ENCODE peak calls at places on chromosomes 11 and 22, in four cellular contexts. One of them, this sample, is unnamed.

GRCh38 chr11:94049351-94049750 is 28.2 kb downstream of the HEPHL1 start:
- DNase-seq in Caco-2: no peak
- DNase-seq in AG20443: no peak
- DNase-seq in breast epithelium: no peak
- DNase-seq in this sample: no peak

GRCh38 chr22:48483764-48484528 is 1343.7 kb downstream of the BRD1 start:
- DNase-seq in breast epithelium: peak; percentile 15
- DNase-seq in Caco-2: peak; percentile 23
- DNase-seq in AG20443: no peak
- DNase-seq in this sample: peak; percentile 71

GRCh38 chr11:69928124-69928523 is 108.9 kb upstream of the FGF3 start:
- DNase-seq in breast epithelium: no peak
- DNase-seq in AG20443: no peak
- DNase-seq in Caco-2: peak; percentile 34
- DNase-seq in this sample: no peak

GRCh38 chr11:70603756-70604211 is 205.5 kb downstream of the CTTN start:
- DNase-seq in Caco-2: no peak
- DNase-seq in breast epithelium: no peak
- DNase-seq in AG20443: no peak
- DNase-seq in this sample: no peak

GRCh38 chr11:63914896-63915681 is 1.9 kb downstream of the RCOR2 start:
- DNase-seq in AG20443: no peak
- DNase-seq in breast epithelium: no peak
- DNase-seq in Caco-2: no peak
- DNase-seq in this sample: no peak

GRCh38 chr11:62108017-62108750 is 15.6 kb upstream of the INCENP start:
- DNase-seq in Caco-2: no peak
- DNase-seq in AG20443: peak; percentile 51
- DNase-seq in breast epithelium: no peak
- DNase-seq in this sample: no peak

GRCh38 chr11:21411114-21411513 is 741.7 kb downstream of the NELL1 start:
- DNase-seq in Caco-2: no peak
- DNase-seq in AG20443: no peak
- DNase-seq in breast epithelium: no peak
- DNase-seq in this sample: no peak

GRCh38 chr22:26226538-26227297 is 57.5 kb downstream of the SEZ6L start:
- DNase-seq in Caco-2: no peak
- DNase-seq in breast epithelium: no peak
- DNase-seq in AG20443: no peak
- DNase-seq in this sample: no peak

GRCh38 chr11:123173040-123173855 is 21.8 kb downstream of the CLMP start:
- DNase-seq in Caco-2: no peak
- DNase-seq in breast epithelium: no peak
- DNase-seq in AG20443: peak; percentile 84
- DNase-seq in this sample: no peak

GRCh38 chr22:23566716-23567475 is 13.2 kb downstream of the IGLL1 start:
- DNase-seq in Caco-2: no peak
- DNase-seq in AG20443: no peak
- DNase-seq in breast epithelium: no peak
- DNase-seq in this sample: peak; percentile 67

GRCh38 chr11:66689661-66690590 is 12.2 kb upstream of the RBM4B start:
- DNase-seq in Caco-2: no peak
- DNase-seq in breast epithelium: no peak
- DNase-seq in AG20443: no peak
- DNase-seq in this sample: peak; percentile 45

GRCh38 chr22:21449531-21450319 is 17.5 kb upstream of the TMEM191C start:
- DNase-seq in Caco-2: no peak
- DNase-seq in breast epithelium: peak; percentile 39
- DNase-seq in AG20443: no peak
- DNase-seq in this sample: peak; percentile 60

GRCh38 chr11:86182976-86183584 is 61.5 kb upstream of the EED start:
- DNase-seq in AG20443: no peak
- DNase-seq in breast epithelium: no peak
- DNase-seq in Caco-2: no peak
- DNase-seq in this sample: no peak

GRCh38 chr11:34624069-34624468 is 3.2 kb downstream of the EHF start:
- DNase-seq in breast epithelium: no peak
- DNase-seq in AG20443: no peak
- DNase-seq in Caco-2: no peak
- DNase-seq in this sample: peak; percentile 81

GRCh38 chr11:61429346-61429690 is 457 bp downstream of the CPSF7 start:
- DNase-seq in AG20443: peak; percentile 89
- DNase-seq in Caco-2: peak; percentile 82
- DNase-seq in breast epithelium: no peak
- DNase-seq in this sample: no peak

GRCh38 chr11:16902979-16903378 is 111.2 kb downstream of the PLEKHA7 start:
- DNase-seq in AG20443: no peak
- DNase-seq in breast epithelium: no peak
- DNase-seq in Caco-2: no peak
- DNase-seq in this sample: no peak

GRCh38 chr11:35420371-35420770 is 1.0 kb upstream of the SLC1A2 start:
- DNase-seq in breast epithelium: no peak
- DNase-seq in AG20443: no peak
- DNase-seq in Caco-2: no peak
- DNase-seq in this sample: no peak

GRCh38 chr11:113593698-113594308 is 112.3 kb downstream of the TMPRSS5 start:
- DNase-seq in breast epithelium: no peak
- DNase-seq in AG20443: peak; percentile 72
- DNase-seq in Caco-2: no peak
- DNase-seq in this sample: no peak

GRCh38 chr11:334264-335033 is 13.8 kb upstream of the IFITM3 start:
- DNase-seq in AG20443: no peak
- DNase-seq in breast epithelium: peak; percentile 24
- DNase-seq in Caco-2: peak; percentile 75
- DNase-seq in this sample: no peak

GRCh38 chr11:66315498-66315885 is 1.4 kb downstream of the CD248 start:
- DNase-seq in Caco-2: no peak
- DNase-seq in breast epithelium: no peak
- DNase-seq in AG20443: no peak
- DNase-seq in this sample: no peak

GRCh38 chr11:61293869-61294716 is 1.0 kb downstream of the VWCE start:
- DNase-seq in AG20443: peak; percentile 69
- DNase-seq in breast epithelium: no peak
- DNase-seq in Caco-2: peak; percentile 59
- DNase-seq in this sample: peak; percentile 77

GRCh38 chr11:65803797-65804492 is 17.1 kb downstream of the OVOL1 start:
- DNase-seq in Caco-2: no peak
- DNase-seq in breast epithelium: no peak
- DNase-seq in AG20443: no peak
- DNase-seq in this sample: no peak

GRCh38 chr11:11265994-11266606 is 87.0 kb downstream of the CSNK2A3 start:
- DNase-seq in breast epithelium: no peak
- DNase-seq in Caco-2: peak; percentile 58
- DNase-seq in AG20443: peak; percentile 79
- DNase-seq in this sample: no peak

GRCh38 chr11:67345949-67346819 is 7.2 kb downstream of the POLD4 start:
- DNase-seq in AG20443: peak; percentile 58
- DNase-seq in Caco-2: peak; percentile 82
- DNase-seq in breast epithelium: no peak
- DNase-seq in this sample: no peak

GRCh38 chr11:17208257-17208999 is 642 bp upstream of the PIK3C2A start:
- DNase-seq in AG20443: peak; percentile 44
- DNase-seq in breast epithelium: peak; percentile 55
- DNase-seq in Caco-2: peak; percentile 95
- DNase-seq in this sample: no peak

GRCh38 chr11:103673773-103674172 is 362.7 kb upstream of the DDI1 start:
- DNase-seq in Caco-2: no peak
- DNase-seq in AG20443: peak; percentile 39
- DNase-seq in breast epithelium: no peak
- DNase-seq in this sample: no peak

GRCh38 chr11:10122337-10123197 is 171.5 kb downstream of the SBF2 start:
- DNase-seq in AG20443: peak; percentile 16
- DNase-seq in Caco-2: no peak
- DNase-seq in breast epithelium: no peak
- DNase-seq in this sample: no peak

GRCh38 chr11:8722156-8722555 is 39.6 kb downstream of the RPL27A start:
- DNase-seq in breast epithelium: no peak
- DNase-seq in Caco-2: peak; percentile 87
- DNase-seq in AG20443: no peak
- DNase-seq in this sample: no peak

GRCh38 chr22:29268511-29269229 is 602 bp downstream of the EWSR1 start:
- DNase-seq in breast epithelium: no peak
- DNase-seq in AG20443: peak; percentile 84
- DNase-seq in Caco-2: peak; percentile 64
- DNase-seq in this sample: no peak

GRCh38 chr11:11157201-11157600 is 195.8 kb downstream of the CSNK2A3 start:
- DNase-seq in breast epithelium: no peak
- DNase-seq in AG20443: peak; percentile 70
- DNase-seq in Caco-2: peak; percentile 53
- DNase-seq in this sample: no peak

GRCh38 chr22:42344391-42344861 is 74.0 kb upstream of the TCF20 start:
- DNase-seq in AG20443: peak; percentile 81
- DNase-seq in Caco-2: no peak
- DNase-seq in breast epithelium: no peak
- DNase-seq in this sample: no peak

GRCh38 chr11:3823303-3823702 is 14.9 kb downstream of the PGAP2 start:
- DNase-seq in AG20443: peak; percentile 90
- DNase-seq in breast epithelium: no peak
- DNase-seq in Caco-2: no peak
- DNase-seq in this sample: no peak